ENCODE peak calls at places on chromosomes 7 and 10, in five cellular contexts. N is breast epithelium, T is esophagus muscularis mucosa, E is cardiac muscle cell, V is thoracic aorta. S is an unnamed sample. For H3K4me1, the result is how much of the 10 kb centered on the place peaks cover.

GRCh38 chr7:89085580-89085979 is 290.0 kb upstream of the TEX47 start:
- DNase-seq in V (no peak), N (no peak), E (no peak), T (no peak), S (no peak)

GRCh38 chr7:41287559-41288335 is 415.1 kb downstream of the INHBA start:
- DNase-seq in V (no peak), T (no peak), N (no peak), E (no peak), S (no peak)

GRCh38 chr10:87547734-87548311 is 43.1 kb downstream of the MINPP1 start:
- DNase-seq in V (no peak), N (no peak), T (no peak), E (no peak), S (no peak)

GRCh38 chr10:50405733-50406132 is 154.4 kb upstream of the ASAH2 start:
- DNase-seq in E (no peak), N (no peak), T (no peak), V (no peak), S (no peak)

GRCh38 chr10:79375321-79376077 is 28.2 kb downstream of the PPIF start:
- DNase-seq in V (no peak), N (no peak), T (no peak), E (peak), S (no peak)

GRCh38 chr7:113086431-113086888 is at the start of gene GPR85:
- DNase-seq in V (no peak), E (peak), N (no peak), T (no peak), S (no peak)

GRCh38 chr10:132065491-132066105 is at the start of gene JAKMIP3:
- DNase-seq in E (peak), N (no peak), T (no peak), V (no peak), S (peak)

GRCh38 chr7:71846160-71846559 is 566.0 kb downstream of the CALN1 start:
- DNase-seq in V (no peak), E (peak), N (no peak), T (no peak), S (no peak)

GRCh38 chr10:123561145-123561448 is 105.1 kb upstream of the GPR26 start:
- DNase-seq in N (peak), E (no peak), V (no peak), T (no peak), S (no peak)

GRCh38 chr10:209357-209756 is 74.1 kb downstream of the ZMYND11 start:
- DNase-seq in V (no peak), T (no peak), N (no peak), E (no peak), S (no peak)

GRCh38 chr7:122310119-122311021 is 5.8 kb upstream of the FEZF1 start:
- DNase-seq in V (no peak), N (no peak), E (peak), T (no peak), S (no peak)

GRCh38 chr7:149771199-149771636 is 2.2 kb downstream of the ZNF467 start:
- DNase-seq in E (no peak), V (no peak), T (no peak), N (no peak), S (peak)

GRCh38 chr7:138726288-138726687 is 25.1 kb upstream of the SVOPL start:
- DNase-seq in V (no peak), N (no peak), E (no peak), T (no peak), S (no peak)

GRCh38 chr7:67729771-67730170 is 733.1 kb downstream of the TYW1 start:
- DNase-seq in T (no peak), N (no peak), V (no peak), E (no peak), S (no peak)

GRCh38 chr10:101778781-101779543 is 3.0 kb upstream of the FGF8 start:
- DNase-seq in N (no peak), V (no peak), E (peak), T (no peak), S (no peak)

GRCh38 chr7:152140067-152140466 is 114.6 kb downstream of the GALNT11 start:
- DNase-seq in T (no peak), V (no peak), N (no peak), E (no peak), S (no peak)

GRCh38 chr10:5035356-5035755 is 31.7 kb upstream of the AKR1C2 start:
- DNase-seq in E (no peak), N (no peak), V (no peak), T (no peak), S (no peak)

GRCh38 chr10:67088035-67088434 is 162.2 kb downstream of the LRRTM3 start:
- DNase-seq in T (no peak), E (peak), V (no peak), N (no peak), S (no peak)

GRCh38 chr7:141785711-141786552 is 4.1 kb upstream of the TAS2R5 start:
- DNase-seq in E (peak), N (no peak), V (no peak), T (no peak), S (no peak)

GRCh38 chr7:38541440-38541839 is 89.7 kb downstream of the AMPH start:
- DNase-seq in V (no peak), T (peak), N (no peak), E (no peak), S (no peak)

GRCh38 chr7:101308245-101309085 is 13.1 kb downstream of the IFT22 start:
- DNase-seq in N (peak), T (no peak), V (no peak), E (peak), S (peak)

GRCh38 chr7:148964510-148965267 is 63.6 kb downstream of the PDIA4 start:
- DNase-seq in N (no peak), T (no peak), E (no peak), V (no peak), S (no peak)

GRCh38 chr7:27170936-27171635 is 3.0 kb downstream of the HOXA10 start:
- DNase-seq in V (no peak), E (no peak), N (peak), T (no peak), S (no peak)

GRCh38 chr7:158101821-158102450 is 485.7 kb downstream of the PTPRN2 start:
- DNase-seq in T (no peak), V (no peak), E (no peak), N (no peak), S (no peak)

GRCh38 chr7:103718482-103719415 is 270.7 kb downstream of the RELN start:
- DNase-seq in T (no peak), E (no peak), N (no peak), V (no peak), S (no peak)

GRCh38 chr7:45118292-45118691 is 6.8 kb upstream of the TBRG4 start:
- DNase-seq in T (no peak), V (no peak), E (no peak), N (no peak), S (no peak)

GRCh38 chr10:124480860-124481259 is 19.2 kb downstream of the LHPP start:
- DNase-seq in N (no peak), T (no peak), V (no peak), E (no peak), S (no peak)

DNA sequence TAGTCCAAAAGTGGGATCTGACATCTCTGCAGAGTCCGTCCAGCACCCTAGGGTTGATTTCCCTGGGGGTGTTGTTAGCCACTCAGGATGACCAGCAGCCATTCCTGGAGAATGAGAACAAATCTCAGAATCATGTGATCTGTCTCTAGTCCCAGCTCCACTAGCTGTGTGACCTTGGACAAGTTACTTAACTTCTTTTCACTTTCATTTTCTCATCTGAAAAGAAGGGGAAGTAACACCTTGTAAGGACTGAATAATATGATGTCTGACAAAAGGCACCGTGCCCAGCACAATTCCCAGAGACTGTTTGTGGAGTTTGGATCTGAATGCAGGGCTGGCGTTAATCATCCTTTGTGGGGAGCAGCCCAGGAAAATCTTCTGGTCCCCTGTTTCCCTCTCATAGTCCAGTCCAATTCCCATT is 44.2 kb downstream of the MTURN start:
- DNase-seq in V (no peak), T (no peak), N (no peak), E (no peak), S (no peak)
- H3K4me1 ChIP-seq in V (half or more), T (half or more), N (under half), E (under half), S (under half)

GRCh38 chr7:22093936-22094335 is 148.2 kb upstream of the CDCA7L start:
- DNase-seq in E (no peak), V (no peak), N (no peak), T (no peak), S (no peak)

GRCh38 chr7:22093003-22093402 is 147.3 kb upstream of the CDCA7L start:
- DNase-seq in N (no peak), T (no peak), E (no peak), V (no peak), S (no peak)

GRCh38 chr7:22090512-22090911 is 144.8 kb upstream of the CDCA7L start:
- DNase-seq in T (no peak), N (no peak), V (no peak), E (no peak), S (no peak)

GRCh38 chr7:22090107-22090506 is 144.4 kb upstream of the CDCA7L start:
- DNase-seq in N (no peak), V (no peak), T (no peak), E (no peak), S (no peak)

GRCh38 chr7:22094413-22095304 is 149.0 kb upstream of the CDCA7L start:
- DNase-seq in N (no peak), E (no peak), T (no peak), V (no peak), S (no peak)
- TF ChIP-seq CTCF in N (no peak), E (no peak), T (no peak), V (no peak), S (no peak)

DNA sequence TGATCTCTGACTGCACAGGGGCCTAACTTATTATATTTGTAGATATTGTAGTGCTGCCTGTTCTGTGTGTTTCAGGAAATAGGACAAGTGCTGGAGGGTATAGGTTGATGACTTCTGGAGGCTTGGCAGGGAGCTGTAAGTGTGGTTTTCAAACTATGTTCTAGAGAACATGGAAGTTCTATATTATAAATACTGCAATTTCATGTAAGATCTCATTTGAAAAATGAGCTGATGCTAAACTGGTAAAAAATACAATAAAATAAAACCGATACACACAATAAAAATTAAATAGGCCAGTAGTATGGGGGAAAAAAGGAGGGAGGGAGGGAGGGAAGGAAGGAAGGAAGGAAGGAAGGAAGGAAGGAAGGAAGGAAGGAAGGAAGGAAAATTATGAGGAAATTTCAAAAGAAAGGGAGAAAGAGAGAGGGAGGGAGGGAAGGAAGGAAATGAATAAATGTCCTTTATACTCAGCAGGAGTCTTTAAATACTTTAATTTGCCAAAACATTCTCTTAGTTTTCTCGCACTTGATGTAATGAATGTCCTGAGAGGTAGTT is 181.3 kb downstream of the KIAA1217 start:
- DNase-seq in E (no peak), V (no peak), N (no peak), T (no peak), S (no peak)
- H3K4me1 ChIP-seq in E (under half), V (under half), N (under half), T (under half), S (under half)

GRCh38 chr7:106534271-106534846 is 126.6 kb downstream of the CCDC71L start:
- DNase-seq in E (no peak), N (no peak), V (no peak), T (peak), S (no peak)

GRCh38 chr7:106538638-106539037 is 122.3 kb downstream of the CCDC71L start:
- DNase-seq in T (peak), V (no peak), E (no peak), N (no peak), S (no peak)

GRCh38 chr7:106536079-106536478 is 124.9 kb downstream of the CCDC71L start:
- DNase-seq in V (no peak), N (no peak), E (no peak), T (no peak), S (no peak)

GRCh38 chr7:106537119-106537518 is 123.8 kb downstream of the CCDC71L start:
- DNase-seq in E (no peak), V (no peak), T (no peak), N (no peak), S (no peak)

GRCh38 chr7:106535234-106536026 is 125.5 kb downstream of the CCDC71L start:
- DNase-seq in V (no peak), T (peak), N (no peak), E (no peak), S (no peak)
- TF ChIP-seq CTCF in V (no peak), T (no peak), N (no peak), E (no peak), S (no peak)

DNA sequence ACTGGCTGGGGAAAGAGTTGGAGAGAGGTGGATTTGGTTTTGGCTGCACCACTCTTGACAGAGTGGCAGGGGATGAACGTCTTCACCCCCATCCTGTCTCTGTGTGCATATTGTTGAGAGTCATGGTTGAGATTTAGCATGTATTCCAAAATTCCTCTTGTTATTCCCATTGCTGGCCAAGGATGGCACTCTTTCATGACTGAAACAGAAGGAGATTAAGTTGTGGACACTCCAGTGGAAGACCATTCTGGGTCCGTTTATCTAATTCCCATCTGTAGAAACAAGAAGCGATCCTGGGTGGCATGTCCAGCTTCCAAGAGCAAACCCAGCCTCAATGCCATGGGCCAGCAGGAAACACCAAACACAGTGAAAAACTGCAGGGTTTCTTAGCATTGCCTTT is 469.0 kb upstream of the IGFBP3 start:
- DNase-seq in N (no peak), E (no peak), T (no peak), V (no peak), S (no peak)
- H3K4me1 ChIP-seq in N (under half), E (under half), T (under half), V (under half), S (under half)

DNA sequence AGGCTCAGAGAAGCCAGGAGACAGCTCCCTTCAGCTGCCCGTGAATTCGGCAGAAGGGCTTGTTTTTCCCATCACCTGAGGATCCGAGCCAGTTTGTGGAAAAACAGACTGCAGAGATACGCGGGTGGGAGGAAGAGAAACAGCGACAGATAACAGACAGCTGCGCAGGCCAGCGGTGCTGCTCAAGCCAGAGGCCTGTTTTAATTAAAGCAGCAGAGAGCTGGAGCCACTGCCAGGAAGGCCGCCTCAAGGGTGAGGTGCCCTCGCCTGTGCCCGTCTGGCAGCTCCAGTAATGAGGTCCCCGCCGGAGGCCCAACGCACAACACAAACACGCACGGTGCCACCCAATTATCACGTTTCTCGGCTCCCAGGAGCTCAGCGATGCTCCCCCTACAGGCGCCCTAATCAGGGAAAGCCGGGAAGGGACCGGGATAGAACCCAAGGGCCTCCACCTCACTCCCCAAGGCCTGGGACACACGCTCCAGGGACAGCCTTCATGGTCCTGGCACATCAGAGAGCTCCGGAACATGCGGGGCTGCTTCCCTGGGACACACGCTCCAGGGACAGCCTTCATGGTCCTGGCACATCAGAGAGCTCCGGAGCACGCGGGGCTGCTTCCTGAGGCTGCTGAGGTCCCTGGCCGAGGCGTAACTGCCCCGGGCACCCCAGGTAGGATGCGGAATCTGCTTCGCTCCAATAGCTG is 60.6 kb upstream of the DNAAF5 start:
- DNase-seq in E (peak), V (no peak), N (no peak), T (no peak), S (no peak)
- TF ChIP-seq CTCF in E (peak), V (peak), N (no peak), T (peak), S (no peak)

S was measured in lung.